ENCODE peak calls at places on chromosomes 6 and 20, in seven cellular contexts. V, G, W, A, B, D and S are unnamed samples.

GRCh38 chr20:2873747-2874041 is 413 bp downstream of the PTPRA start:
- DNase-seq in V (peak; percentile 13), G (peak; percentile 64), W (peak; percentile 82), A (peak; percentile 66), B (peak; percentile 17), D (no peak), S (no peak)

GRCh38 chr20:24002896-24003295 is 14.3 kb upstream of the GGTLC1 start:
- DNase-seq in V (no peak), G (no peak), W (no peak), A (no peak), B (no peak), D (no peak), S (no peak)

GRCh38 chr6:168100803-168101095 is 21.7 kb upstream of the FRMD1 start:
- DNase-seq in V (no peak), G (no peak), W (no peak), A (no peak), B (no peak), D (no peak), S (no peak)

GRCh38 chr20:6008254-6008653 is 45.6 kb downstream of the LRRN4 start:
- DNase-seq in V (peak; percentile 8), G (peak; percentile 85), W (no peak), A (no peak), B (peak; percentile 97), D (no peak), S (peak; percentile 78)

GRCh38 chr6:27542485-27542884 is 69.6 kb upstream of the ZNF184 start:
- DNase-seq in V (no peak), G (no peak), W (no peak), A (no peak), B (no peak), D (no peak), S (no peak)

GRCh38 chr20:63082308-63082938 is 75.7 kb upstream of the BHLHE23 start:
- DNase-seq in V (peak; percentile 75), G (peak; percentile 15), W (peak; percentile 79), A (peak; percentile 27), B (peak; percentile 45), D (peak; percentile 67), S (peak; percentile 32)

GRCh38 chr6:150167479-150167873 is 24.6 kb downstream of the PPP1R14C start:
- DNase-seq in V (no peak), G (no peak), W (no peak), A (no peak), B (no peak), D (no peak), S (no peak)

GRCh38 chr20:45589725-45590124 is 10.6 kb upstream of the WFDC8 start:
- DNase-seq in V (no peak), G (no peak), W (no peak), A (no peak), B (no peak), D (no peak), S (peak; percentile 35)

GRCh38 chr6:30926644-30927043 is 5.3 kb downstream of the SFTA2 start:
- DNase-seq in V (peak; percentile 74), G (peak; percentile 39), W (no peak), A (no peak), B (peak; percentile 63), D (no peak), S (peak; percentile 58)

GRCh38 chr20:10540636-10541493 is 105.8 kb downstream of the SLX4IP start:
- DNase-seq in V (peak; percentile 8), G (peak; percentile 91), W (no peak), A (no peak), B (peak; percentile 95), D (no peak), S (peak; percentile 57)